ENCODE peak calls at places on chromosomes 6 and 20, in nine cellular contexts. S, G, V, E, N, U, Z, I and W are unnamed samples.
A peak's percentile ranks its signal among the peaks of the same experiment; 100 is the strongest.

GRCh38 chr6:44808148-44808547 is 420.6 kb downstream of the CDC5L start:
- DNase-seq in S (no peak), G (no peak), V (no peak), E (no peak), N (no peak), U (no peak), Z (no peak), I (no peak), W (no peak)

GRCh38 chr6:12047304-12047703 is 35.2 kb downstream of the HIVEP1 start:
- DNase-seq in S (no peak), G (no peak), V (no peak), E (peak; percentile 74), N (no peak), U (no peak), Z (no peak), I (no peak), W (no peak)

GRCh38 chr6:29502181-29502580 is 14.4 kb upstream of the MAS1L start:
- DNase-seq in S (no peak), G (no peak), V (no peak), E (no peak), N (no peak), U (no peak), Z (peak; percentile 81), I (no peak), W (no peak)

GRCh38 chr6:27019651-27020552 is 227.6 kb upstream of the PRSS16 start:
- DNase-seq in S (peak; percentile 81), G (peak; percentile 96), V (peak; percentile 76), E (peak; percentile 20), N (peak; percentile 83), U (peak; percentile 77), Z (peak; percentile 95), I (peak; percentile 93), W (peak; percentile 95)

GRCh38 chr20:36313936-36314335 is 7.8 kb downstream of the DLGAP4 start:
- DNase-seq in S (no peak), G (no peak), V (no peak), E (no peak), N (no peak), U (no peak), Z (no peak), I (no peak), W (peak; percentile 50)

GRCh38 chr6:151018035-151018434 is 152.5 kb downstream of the MTHFD1L start:
- DNase-seq in S (peak; percentile 57), G (no peak), V (no peak), E (no peak), N (no peak), U (no peak), Z (no peak), I (peak; percentile 38), W (no peak)

GRCh38 chr6:148723484-148723883 is 23.3 kb upstream of the UST start:
- DNase-seq in S (no peak), G (no peak), V (no peak), E (no peak), N (no peak), U (no peak), Z (no peak), I (peak; percentile 96), W (no peak)

GRCh38 chr20:22348010-22348409 is 236.4 kb downstream of the FOXA2 start:
- DNase-seq in S (no peak), G (no peak), V (no peak), E (no peak), N (no peak), U (no peak), Z (peak; percentile 83), I (no peak), W (no peak)

DNA sequence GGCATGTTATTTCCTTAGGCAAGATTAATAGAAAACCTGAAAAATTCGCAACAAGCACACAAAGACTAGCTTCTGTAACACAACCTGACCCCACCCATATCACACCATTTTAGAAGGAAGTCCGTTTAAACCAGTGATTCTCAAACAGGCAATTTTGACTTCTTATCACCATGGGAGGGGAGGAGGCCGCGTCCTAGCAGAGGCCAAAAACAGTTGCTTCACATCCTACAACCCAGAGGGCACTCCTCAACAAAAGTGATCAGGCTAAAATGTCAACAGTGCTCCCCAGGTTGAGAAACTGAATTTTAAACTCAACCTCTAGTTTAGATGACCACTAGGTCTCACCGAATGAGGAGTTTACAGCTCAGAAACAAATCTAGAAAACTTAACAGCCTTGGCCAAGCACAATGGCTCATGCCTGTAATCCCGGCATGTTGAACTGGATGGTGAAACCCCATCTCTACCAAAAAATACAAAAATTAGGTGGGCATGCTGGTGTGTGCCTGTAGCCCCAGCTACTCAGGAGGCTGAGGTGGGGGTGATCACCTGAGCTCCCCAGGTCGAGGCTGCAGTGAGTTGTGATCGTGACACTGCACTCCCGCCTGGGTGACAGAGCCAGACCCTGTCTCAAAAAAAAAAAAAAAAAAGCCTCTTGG is 3.4 kb downstream of the SNX5 start:
- DNase-seq in S (no peak), G (no peak), V (no peak), E (no peak), N (no peak), U (no peak), Z (no peak), I (no peak), W (no peak)
- H3K4me1 ChIP-seq in S (peaks cover 63% of the 10 kb centered on the region), G (peaks cover 56% of the 10 kb centered on the region), V (peaks cover 79% of the 10 kb centered on the region), E (no peaks in the 10 kb centered on the region), N (peaks cover 32% of the 10 kb centered on the region), U (peaks cover 78% of the 10 kb centered on the region), Z (peaks cover 77% of the 10 kb centered on the region), I (peaks cover 13% of the 10 kb centered on the region), W (peaks cover 79% of the 10 kb centered on the region)

DNA sequence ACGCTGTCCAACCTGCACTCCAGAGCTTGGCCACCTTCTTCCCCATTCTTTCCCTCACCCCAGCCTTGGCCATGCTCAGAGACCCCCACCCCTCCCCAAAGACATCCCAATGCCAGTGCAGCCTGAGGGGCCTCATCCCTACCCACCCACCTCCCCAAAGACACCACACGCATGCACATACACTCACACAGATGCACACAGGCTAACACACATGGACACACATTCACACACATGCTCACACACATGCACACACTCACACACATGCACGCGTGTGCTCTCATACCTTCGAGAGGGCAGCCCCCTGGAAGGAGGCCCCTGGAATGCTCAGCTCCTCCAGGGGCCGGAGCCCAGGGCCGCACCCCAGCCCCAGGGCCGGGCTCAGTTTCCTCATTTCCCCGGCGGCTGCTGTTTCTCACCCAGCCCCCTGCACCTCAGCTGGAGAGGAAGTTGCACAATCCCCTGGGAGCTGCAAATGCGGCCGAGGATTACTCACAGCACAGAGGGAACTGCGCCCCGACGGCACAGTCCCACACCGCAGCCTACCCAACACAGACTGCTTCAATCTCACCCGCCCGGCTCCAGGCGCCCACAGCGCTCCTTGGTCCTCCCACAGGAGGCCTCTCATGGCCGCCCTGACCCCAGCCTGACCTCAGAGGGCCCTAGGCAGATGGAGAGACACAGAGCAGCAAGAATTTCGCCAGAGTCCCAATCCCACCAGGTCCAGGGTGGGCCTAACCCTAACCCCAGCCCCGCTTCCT is 12.1 kb downstream of the TFEB start:
- DNase-seq in S (no peak), G (peak; percentile 63), V (peak; percentile 59), E (peak; percentile 91), N (no peak), U (peak; percentile 63), Z (no peak), I (peak; percentile 91), W (peak; percentile 91)
- TF ChIP-seq POLR2A in S (no peak), G (peak; percentile 11), V (no peak), E (no peak), N (no peak), U (no peak), Z (no peak), I (no peak), W (no peak)

GRCh38 chr6:113980937-113981554 is 10.1 kb upstream of the HDAC2 start:
- DNase-seq in S (no peak), G (peak; percentile 23), V (no peak), E (no peak), N (no peak), U (no peak), Z (no peak), I (peak; percentile 31), W (no peak)

GRCh38 chr6:113976806-113977205 is 5.9 kb upstream of the HDAC2 start:
- DNase-seq in S (no peak), G (no peak), V (no peak), E (no peak), N (no peak), U (no peak), Z (no peak), I (peak; percentile 31), W (no peak)

GRCh38 chr6:113978084-113978675 is 7.2 kb upstream of the HDAC2 start:
- DNase-seq in S (no peak), G (no peak), V (no peak), E (no peak), N (no peak), U (no peak), Z (no peak), I (peak; percentile 63), W (no peak)

GRCh38 chr6:113982055-113982550 is 11.2 kb upstream of the HDAC2 start:
- DNase-seq in S (no peak), G (no peak), V (no peak), E (no peak), N (no peak), U (no peak), Z (no peak), I (no peak), W (no peak)

DNA sequence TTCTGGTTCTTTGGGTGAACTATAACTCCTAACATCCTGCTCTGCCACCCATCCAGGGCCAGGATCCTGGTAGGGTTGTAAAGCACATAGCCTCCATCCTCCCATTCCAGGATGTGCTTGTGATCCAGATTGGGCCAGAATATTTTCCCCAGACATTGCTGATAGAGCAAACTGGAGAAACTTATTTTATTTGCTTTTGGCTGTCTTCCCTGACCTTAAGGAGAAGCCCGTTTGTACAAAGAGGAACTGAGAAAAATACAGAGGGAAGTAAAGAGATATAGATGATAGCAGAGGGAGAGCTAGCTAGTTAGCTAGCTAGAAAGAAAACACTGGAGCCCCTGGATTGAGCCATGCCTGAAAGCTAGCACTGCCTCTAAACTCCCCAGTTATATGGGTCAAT is 9.0 kb upstream of the HDAC2 start:
- DNase-seq in S (no peak), G (no peak), V (no peak), E (no peak), N (no peak), U (no peak), Z (no peak), I (no peak), W (no peak)
- H3K4me1 ChIP-seq in S (no peaks in the 10 kb centered on the region), G (no peaks in the 10 kb centered on the region), V (no peaks in the 10 kb centered on the region), E (no peaks in the 10 kb centered on the region), N (no peaks in the 10 kb centered on the region), U (peaks cover 11% of the 10 kb centered on the region), Z (no peaks in the 10 kb centered on the region), I (peaks cover 2% of the 10 kb centered on the region), W (no peaks in the 10 kb centered on the region)

GRCh38 chr6:142926494-142927273 is 18.3 kb downstream of the HIVEP2 start:
- DNase-seq in S (no peak), G (peak; percentile 74), V (peak; percentile 79), E (peak; percentile 91), N (peak; percentile 94), U (peak; percentile 80), Z (peak; percentile 94), I (peak; percentile 90), W (peak; percentile 93)
- TF ChIP-seq POLR2A in S (no peak), G (peak; percentile 19), V (no peak), E (peak; percentile 91), N (peak; percentile 64), U (peak; percentile 36), Z (no peak), I (peak; percentile 72), W (no peak)